ENCODE peak calls at places on chromosomes 13 and 19, in six cellular contexts. A is EH; E is activated CD8-positive, alpha-beta memory T cell treated with anti-CD3 and anti-CD28 coated beads for 48 hours; I is breast epithelium; G is fibroblast of the conjunctiva; U is Caco-2. P is an unnamed sample.

GRCh38 chr13:47291116-47291656 is 394.3 kb upstream of the HTR2A start:
- DNase-seq in A (peak), E (no peak), I (no peak), G (no peak), U (no peak), P (no peak)

GRCh38 chr13:49584771-49585182 is 581 bp downstream of the RCBTB1 start:
- DNase-seq in A (peak), E (no peak), I (no peak), G (no peak), U (no peak), P (no peak)

GRCh38 chr13:44219808-44220544 is 153.6 kb upstream of the SERP2 start:
- DNase-seq in A (peak), E (no peak), I (no peak), G (no peak), U (no peak), P (no peak)

GRCh38 chr13:75384881-75385707 is 96.9 kb downstream of the TBC1D4 start:
- DNase-seq in A (no peak), E (no peak), I (no peak), G (no peak), U (peak), P (no peak)

GRCh38 chr13:113187263-113187669 is 21.2 kb downstream of the PCID2 start:
- DNase-seq in A (peak), E (no peak), I (no peak), G (peak), U (peak), P (no peak)

GRCh38 chr19:58477871-58478270 is 1.7 kb downstream of the ZNF446 start:
- DNase-seq in A (no peak), E (no peak), I (no peak), G (no peak), U (no peak), P (no peak)

GRCh38 chr13:36352350-36352749 is 6.2 kb upstream of the SPART start:
- DNase-seq in A (peak), E (no peak), I (no peak), G (no peak), U (no peak), P (no peak)

GRCh38 chr19:41935781-41936415 is 7.6 kb upstream of the ERFL start:
- DNase-seq in A (no peak), E (no peak), I (no peak), G (no peak), U (no peak), P (no peak)

GRCh38 chr19:31319465-31319864 is 29.8 kb downstream of the TSHZ3 start:
- DNase-seq in A (no peak), E (no peak), I (no peak), G (no peak), U (no peak), P (no peak)

GRCh38 chr13:30026093-30026492 is 175.7 kb upstream of the UBL3 start:
- DNase-seq in A (peak), E (no peak), I (no peak), G (peak), U (no peak), P (no peak)

GRCh38 chr19:49338023-49338677 is 2.9 kb downstream of the CD37 start:
- DNase-seq in A (no peak), E (no peak), I (peak), G (no peak), U (no peak), P (no peak)

GRCh38 chr13:21805733-21806132 is 134.9 kb downstream of the FGF9 start:
- DNase-seq in A (no peak), E (no peak), I (no peak), G (no peak), U (no peak), P (no peak)

GRCh38 chr13:39012608-39013007 is 22.0 kb upstream of the STOML3 start:
- DNase-seq in A (no peak), E (no peak), I (no peak), G (no peak), U (peak), P (no peak)

GRCh38 chr19:18339703-18340102 is 695 bp upstream of the PGPEP1 start:
- DNase-seq in A (peak), E (no peak), I (no peak), G (no peak), U (peak), P (no peak)

GRCh38 chr19:14434543-14435319 is 1.6 kb downstream of the PKN1 start:
- DNase-seq in A (peak), E (no peak), I (peak), G (peak), U (peak), P (no peak)

GRCh38 chr13:38686635-38687245 is at the start of gene FREM2:
- DNase-seq in A (no peak), E (no peak), I (peak), G (no peak), U (peak), P (no peak)

GRCh38 chr19:9727644-9728043 is 40.9 kb downstream of the ZNF846 start:
- DNase-seq in A (no peak), E (no peak), I (no peak), G (no peak), U (no peak), P (no peak)

GRCh38 chr13:36261976-36262375 is 35.6 kb downstream of the CCDC169 start:
- DNase-seq in A (no peak), E (no peak), I (no peak), G (peak), U (no peak), P (no peak)

GRCh38 chr13:99087954-99088491 is 110.2 kb upstream of the DOCK9 start:
- DNase-seq in A (no peak), E (no peak), I (no peak), G (no peak), U (no peak), P (no peak)

GRCh38 chr19:16325671-16326400 is 1.2 kb downstream of the KLF2 start:
- DNase-seq in A (peak), E (no peak), I (no peak), G (no peak), U (no peak), P (no peak)

GRCh38 chr19:43782689-43783231 is 2.0 kb upstream of the KCNN4 start:
- DNase-seq in A (no peak), E (no peak), I (peak), G (no peak), U (no peak), P (no peak)

GRCh38 chr19:1658446-1659433 is 6.3 kb upstream of the TCF3 start:
- DNase-seq in A (no peak), E (no peak), I (no peak), G (no peak), U (no peak), P (no peak)

GRCh38 chr19:30158893-30159245 is 213.3 kb upstream of the ZNF536 start:
- DNase-seq in A (no peak), E (no peak), I (no peak), G (no peak), U (no peak), P (no peak)

GRCh38 chr19:46654621-46655152 is 6.3 kb downstream of the DACT3 start:
- DNase-seq in A (no peak), E (no peak), I (no peak), G (no peak), U (no peak), P (no peak)

GRCh38 chr13:104750377-104750776 is 1684.2 kb upstream of the SLC10A2 start:
- DNase-seq in A (no peak), E (no peak), I (no peak), G (no peak), U (no peak), P (no peak)

P was measured in GM12864.